ENCODE peak calls at places on chromosome 19, in six cellular contexts. S, X, K, W, B and I are unnamed samples.

GRCh38 chr19:38557205-38557799 is 60.5 kb downstream of the MAP4K1 start:
- DNase-seq in X (peak), S (no peak), W (no peak), K (no peak), B (no peak), I (no peak)

GRCh38 chr19:13102416-13102665 is 317 bp downstream of the LYL1 start:
- DNase-seq in X (no peak), K (no peak), S (no peak), B (no peak), W (no peak), I (no peak)

GRCh38 chr19:48925240-48925843 is 8.2 kb upstream of the DHDH start:
- DNase-seq in X (no peak), W (no peak), B (no peak), S (no peak), K (peak), I (no peak)

GRCh38 chr19:56720281-56720680 is 48.7 kb upstream of the ZNF835 start:
- DNase-seq in S (no peak), W (no peak), X (no peak), B (no peak), K (no peak), I (no peak)

GRCh38 chr19:43789029-43789428 is 8.3 kb upstream of the KCNN4 start:
- DNase-seq in K (peak), B (no peak), W (no peak), X (no peak), S (no peak), I (peak)

GRCh38 chr19:32676186-32676894 is 692 bp downstream of the RGS9BP start:
- DNase-seq in X (no peak), K (no peak), W (no peak), B (no peak), S (no peak), I (no peak)

GRCh38 chr19:43694553-43694952 is 21.3 kb upstream of the IRGC start:
- DNase-seq in W (no peak), S (no peak), K (no peak), B (no peak), X (no peak), I (peak)

GRCh38 chr19:39433480-39434079 is 2.2 kb downstream of the RPS16 start:
- DNase-seq in S (no peak), K (no peak), X (no peak), B (no peak), W (no peak), I (no peak)

GRCh38 chr19:39263912-39264305 is 4.3 kb upstream of the IFNL2 start:
- DNase-seq in W (no peak), S (no peak), X (no peak), K (no peak), B (peak), I (no peak)

GRCh38 chr19:52961981-52962380 is 700 bp downstream of the ZNF816 start:
- DNase-seq in B (no peak), W (no peak), S (no peak), K (no peak), X (no peak), I (no peak)

GRCh38 chr19:9039728-9040127 is 29.5 kb upstream of the MUC16 start:
- DNase-seq in K (no peak), X (no peak), W (no peak), S (no peak), B (no peak), I (no peak)

GRCh38 chr19:9041023-9041422 is 30.8 kb upstream of the MUC16 start:
- DNase-seq in W (no peak), S (no peak), K (no peak), X (no peak), B (no peak), I (no peak)

GRCh38 chr19:9040131-9040530 is 29.9 kb upstream of the MUC16 start:
- DNase-seq in S (no peak), X (no peak), K (no peak), W (no peak), B (no peak), I (no peak)

GRCh38 chr19:9032136-9032626 is 22.0 kb upstream of the MUC16 start:
- DNase-seq in B (no peak), S (no peak), K (no peak), W (no peak), X (no peak), I (peak)

DNA sequence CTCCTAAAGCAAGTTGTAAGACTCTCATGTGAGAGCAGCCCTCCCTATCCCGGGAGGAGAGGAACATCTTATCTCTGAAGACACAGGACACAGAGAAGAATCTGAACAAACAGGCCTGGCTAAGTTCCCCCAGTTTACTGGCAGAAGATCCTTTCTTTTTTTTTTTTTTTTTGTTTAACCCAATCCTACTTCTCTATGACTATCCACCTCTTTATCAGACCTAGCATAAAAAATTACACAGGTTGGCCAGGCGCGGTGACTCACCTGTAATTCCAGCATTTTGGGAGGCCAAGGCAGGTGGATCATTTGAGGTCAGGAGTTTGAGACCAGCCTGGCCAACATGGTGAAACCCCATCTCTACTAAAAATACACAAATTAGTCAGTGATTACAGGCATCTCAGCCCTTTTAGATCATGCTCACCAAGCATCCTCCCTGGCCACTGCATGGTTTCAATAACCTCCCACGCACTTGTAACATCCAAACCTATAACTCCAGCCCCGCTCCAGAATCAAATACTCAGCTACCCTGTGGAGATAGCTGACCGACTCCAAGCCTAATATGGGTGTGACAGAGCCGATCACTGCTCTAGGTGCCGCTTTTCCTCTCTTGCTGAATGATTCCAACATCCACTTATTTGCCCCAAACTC is 27.3 kb upstream of the MUC16 start:
- DNase-seq in K (no peak), B (no peak), W (no peak), X (no peak), S (no peak), I (no peak)
- H3K4me3 ChIP-seq in K (no peak), B (no peak), W (no peak), X (no peak), S (no peak), I (no peak)

GRCh38 chr19:18897108-18898029 is 1.4 kb upstream of the CERS1 start:
- DNase-seq in W (no peak), B (no peak), K (no peak), S (no peak), X (no peak), I (no peak)
- TF ChIP-seq CTCF in W (no peak), B (no peak), K (no peak), S (no peak), X (no peak), I (no peak)

GRCh38 chr19:41570179-41570578 is 5.8 kb upstream of the CEACAM21 start:
- DNase-seq in X (no peak), W (no peak), B (no peak), S (no peak), K (no peak), I (no peak)

GRCh38 chr19:41569481-41570150 is 6.3 kb upstream of the CEACAM21 start:
- DNase-seq in X (no peak), B (no peak), S (no peak), K (no peak), W (no peak), I (no peak)

GRCh38 chr19:41563847-41564514 is 12.0 kb upstream of the CEACAM21 start:
- DNase-seq in B (no peak), S (no peak), W (no peak), K (no peak), X (no peak), I (no peak)

GRCh38 chr19:41564515-41565383 is 11.2 kb upstream of the CEACAM21 start:
- DNase-seq in S (no peak), X (no peak), W (no peak), B (no peak), K (peak), I (no peak)

GRCh38 chr19:41565384-41565730 is 10.6 kb upstream of the CEACAM21 start:
- DNase-seq in S (no peak), K (no peak), W (no peak), X (no peak), B (no peak), I (no peak)
- H3K4me3 ChIP-seq in S (no peak), K (no peak), W (peak), X (no peak), B (no peak), I (no peak)

GRCh38 chr19:3604227-3604986 is 2.3 kb downstream of the TBXA2R start:
- DNase-seq in B (no peak), W (no peak), X (no peak), K (no peak), S (no peak), I (no peak)

GRCh38 chr19:3595521-3596061 is 10.3 kb downstream of the GIPC3 start:
- DNase-seq in S (no peak), W (no peak), B (no peak), X (no peak), K (no peak), I (no peak)

GRCh38 chr19:3603121-3603841 is 3.4 kb downstream of the TBXA2R start:
- DNase-seq in W (no peak), S (no peak), X (no peak), K (no peak), B (peak), I (no peak)

GRCh38 chr19:3601021-3601420 is 5.7 kb downstream of the TBXA2R start:
- DNase-seq in K (no peak), B (no peak), S (no peak), X (no peak), W (no peak), I (no peak)

GRCh38 chr19:3599776-3600183 is 6.9 kb downstream of the TBXA2R start:
- DNase-seq in X (no peak), S (no peak), K (no peak), W (no peak), B (no peak), I (no peak)
- TF ChIP-seq CTCF in X (no peak), S (no peak), K (peak), W (no peak), B (no peak), I (no peak)

DNA sequence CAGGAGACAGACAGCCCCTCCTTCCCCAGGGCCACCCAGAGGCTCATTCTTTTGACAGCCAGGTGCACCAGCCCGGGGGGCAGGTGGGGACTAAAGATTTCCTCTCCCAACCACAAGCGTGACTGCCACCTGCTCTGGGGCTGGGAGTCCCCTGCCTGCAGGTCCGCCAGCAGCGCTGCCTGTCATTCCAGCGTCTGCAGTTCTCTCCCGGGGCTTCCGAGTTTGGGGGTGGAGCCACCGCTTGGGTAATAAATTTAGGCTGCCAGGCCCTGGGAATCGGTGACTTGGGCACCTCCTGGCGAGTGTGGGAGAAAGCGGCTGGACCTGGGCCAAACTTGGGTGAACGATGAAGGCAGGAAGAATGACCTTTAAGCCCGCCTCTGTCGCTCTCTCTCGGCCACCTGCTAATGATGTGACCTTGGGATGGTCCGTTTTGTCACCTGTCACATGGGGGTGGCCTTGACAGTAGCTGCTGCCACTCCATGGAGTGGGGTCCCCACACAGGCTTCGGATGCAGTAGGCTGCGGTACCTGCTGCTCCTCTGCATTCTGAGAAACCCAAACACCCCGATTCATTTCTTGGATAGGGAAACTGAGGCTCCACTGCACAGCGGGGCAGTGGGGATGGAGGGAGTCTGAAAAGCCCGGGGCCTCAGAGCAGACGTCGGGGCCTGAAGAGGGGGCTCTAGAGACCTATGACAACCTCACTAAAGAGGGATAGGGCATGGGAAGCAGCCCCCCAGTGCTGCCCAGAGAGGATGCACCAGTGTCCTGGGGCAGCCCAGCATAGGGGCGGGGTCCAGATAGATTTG is 12.8 kb downstream of the FUT6 start:
- DNase-seq in K (peak), W (peak), S (peak), X (peak), B (peak), I (no peak)
- H3K4me3 ChIP-seq in K (no peak), W (no peak), S (peak), X (no peak), B (peak), I (peak)

GRCh38 chr19:4620675-4621074 is 18.6 kb upstream of the TNFAIP8L1 start:
- DNase-seq in S (no peak), K (no peak), B (no peak), W (no peak), X (no peak), I (no peak)
- TF ChIP-seq CTCF in S (no peak), K (no peak), B (no peak), W (no peak), X (no peak), I (no peak)

GRCh38 chr19:37304884-37305255 is 66.0 kb upstream of the ZNF527 start:
- DNase-seq in B (no peak), X (no peak), S (no peak), W (no peak), K (no peak), I (no peak)

GRCh38 chr19:37306383-37306963 is 64.4 kb upstream of the ZNF527 start:
- DNase-seq in W (no peak), S (no peak), B (no peak), K (no peak), X (no peak), I (no peak)

GRCh38 chr19:37304190-37304883 is 66.6 kb upstream of the ZNF527 start:
- DNase-seq in X (no peak), S (peak), K (no peak), B (no peak), W (no peak), I (no peak)

DNA sequence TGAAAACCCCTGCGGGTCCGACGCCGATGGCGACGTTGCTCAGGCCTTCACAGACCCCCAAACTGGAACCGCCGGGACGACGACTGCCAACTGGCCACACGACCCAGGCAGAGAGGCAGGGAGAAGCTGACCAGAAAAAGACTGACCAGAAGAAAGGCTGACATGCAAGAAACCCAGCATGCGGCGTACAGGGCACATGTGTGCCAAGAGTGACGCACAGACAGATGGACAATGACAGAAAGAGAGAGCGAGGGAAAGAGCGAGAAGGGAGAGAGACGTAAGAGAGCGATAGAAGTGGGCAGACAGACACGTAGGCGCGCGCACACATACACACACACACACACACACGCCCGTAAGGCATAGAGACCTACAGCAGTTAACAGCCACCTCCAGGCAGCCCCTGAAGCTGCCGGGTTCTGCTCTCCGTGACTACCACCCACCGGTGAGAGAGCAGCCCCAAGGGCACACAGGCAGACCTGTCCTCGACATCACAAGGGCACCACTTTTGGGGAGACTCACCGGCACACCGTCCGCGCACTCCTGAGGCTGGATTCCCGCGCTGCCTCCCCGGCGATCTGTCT is 67.2 kb upstream of the ZNF527 start:
- DNase-seq in X (no peak), B (no peak), W (no peak), S (no peak), K (no peak), I (no peak)
- H3K4me3 ChIP-seq in X (peak), B (peak), W (peak), S (peak), K (peak), I (peak)

GRCh38 chr19:16309653-16310052 is 15.0 kb upstream of the KLF2 start:
- DNase-seq in S (no peak), K (no peak), W (no peak), X (no peak), B (no peak), I (no peak)
- TF ChIP-seq CTCF in S (no peak), K (no peak), W (no peak), X (no peak), B (no peak), I (no peak)

DNA sequence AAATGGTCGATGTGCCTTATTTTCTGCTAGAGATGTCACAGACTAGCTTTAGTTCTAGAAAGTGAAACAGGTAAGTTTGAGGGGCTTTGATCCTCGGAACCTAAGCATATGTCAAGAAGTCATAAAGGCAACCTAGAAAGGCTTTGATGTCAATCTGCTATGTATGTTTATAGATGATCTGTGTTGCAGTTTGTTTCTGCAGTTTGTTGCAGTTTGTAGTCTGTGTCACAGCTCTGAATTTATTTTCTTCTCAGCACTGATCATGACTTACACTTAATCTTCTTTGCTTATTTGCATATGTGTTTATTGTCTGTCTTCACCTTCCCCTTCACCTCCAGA is 5.9 kb downstream of the LSM14A start:
- DNase-seq in K (no peak), B (no peak), X (no peak), W (no peak), S (no peak), I (no peak)
- H3K4me3 ChIP-seq in K (no peak), B (no peak), X (no peak), W (no peak), S (peak), I (no peak)

DNA sequence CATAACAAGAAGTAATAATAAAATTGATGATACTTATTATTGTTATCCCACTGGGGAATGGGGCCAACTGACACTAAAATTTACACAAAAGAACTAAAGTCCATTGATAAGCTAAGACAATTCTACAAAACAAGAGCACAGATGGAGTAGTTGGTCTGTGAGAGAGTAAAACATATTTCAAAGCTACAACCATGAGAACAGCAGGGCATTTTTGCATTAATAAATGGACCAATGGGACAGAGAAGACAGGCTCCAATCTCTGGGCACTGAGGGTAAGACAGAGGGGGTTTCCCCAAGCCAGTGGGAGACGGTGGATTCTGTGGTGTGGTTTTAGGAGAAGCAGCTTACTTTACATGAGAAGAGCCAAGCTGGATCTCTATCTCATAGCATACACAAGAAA is 14.4 kb downstream of the KANK2 start:
- DNase-seq in S (no peak), X (no peak), W (no peak), B (no peak), K (no peak), I (no peak)
- TF ChIP-seq CTCF in S (no peak), X (no peak), W (no peak), B (no peak), K (no peak), I (no peak)